ENCODE peak calls at places on chromosomes 1 and 21, in nine cellular contexts. U is fibroblast of lung, K is H9, G is NB4, Z is esophagus squamous epithelium, W is astrocyte of the spinal cord, B is ovary, F is stomach, J is right atrium auricular region. Q is an unnamed sample.

GRCh38 chr21:38843806-38844479 is 38.2 kb downstream of the ETS2 start:
- DNase-seq in Z (no peak), W (peak), B (no peak), F (no peak), K (no peak), U (peak), G (no peak), J (no peak), Q (no peak)

GRCh38 chr1:77416692-77417450 is 135.1 kb downstream of the AK5 start:
- DNase-seq in U (peak), K (no peak), W (no peak), B (no peak), Z (no peak), J (no peak), G (peak), F (no peak), Q (no peak)

GRCh38 chr1:220003015-220003414 is 43.3 kb downstream of the EPRS1 start:
- DNase-seq in U (no peak), B (no peak), K (no peak), F (no peak), W (no peak), Z (no peak), J (no peak), G (no peak), Q (no peak)

GRCh38 chr1:15939181-15940109 is 36.5 kb downstream of the ZBTB17 start:
- DNase-seq in G (no peak), W (peak), K (no peak), J (peak), Z (no peak), F (peak), U (peak), B (no peak), Q (no peak)

GRCh38 chr21:29340228-29340627 is 41.5 kb downstream of the BACH1 start:
- DNase-seq in J (no peak), Z (no peak), G (no peak), K (no peak), B (no peak), F (no peak), U (peak), W (peak), Q (no peak)

GRCh38 chr1:108639899-108640560 is 20.9 kb downstream of the HENMT1 start:
- DNase-seq in U (no peak), B (no peak), K (no peak), G (no peak), W (no peak), F (no peak), Z (no peak), J (no peak), Q (no peak)

GRCh38 chr1:46529031-46529630 is 22.3 kb downstream of the KNCN start:
- DNase-seq in K (no peak), U (no peak), B (no peak), W (no peak), Z (no peak), J (no peak), F (no peak), G (no peak), Q (no peak)

GRCh38 chr1:95534985-95535384 is 301.0 kb downstream of the RWDD3 start:
- DNase-seq in F (no peak), Z (no peak), G (no peak), U (no peak), J (no peak), B (no peak), K (no peak), W (no peak), Q (no peak)

GRCh38 chr1:45272943-45273342 is 53.8 kb upstream of the HPDL start:
- DNase-seq in G (no peak), J (no peak), B (no peak), U (peak), Z (no peak), W (peak), K (no peak), F (no peak), Q (no peak)

GRCh38 chr1:220301630-220302029 is 29.4 kb upstream of the RAB3GAP2 start:
- DNase-seq in B (no peak), W (no peak), U (no peak), K (no peak), G (no peak), J (no peak), F (no peak), Z (no peak), Q (no peak)

GRCh38 chr1:160429125-160429551 is 28.8 kb downstream of the VANGL2 start:
- DNase-seq in U (no peak), F (peak), K (no peak), J (no peak), G (no peak), W (no peak), B (no peak), Z (no peak), Q (no peak)

GRCh38 chr1:239547987-239548386 is 161.6 kb downstream of the CHRM3 start:
- DNase-seq in W (peak), B (no peak), K (no peak), U (no peak), G (no peak), Z (no peak), F (no peak), J (no peak), Q (no peak)

GRCh38 chr1:8283058-8283884 is 34.6 kb upstream of the SLC45A1 start:
- DNase-seq in K (no peak), F (peak), U (no peak), W (no peak), B (no peak), G (peak), J (no peak), Z (no peak), Q (no peak)

GRCh38 chr1:36149973-36150295 is 648 bp upstream of the TRAPPC3 start:
- DNase-seq in W (no peak), Z (no peak), J (no peak), B (no peak), G (no peak), K (no peak), U (no peak), F (no peak), Q (no peak)

GRCh38 chr1:185965870-185966269 is 231.7 kb downstream of the HMCN1 start:
- DNase-seq in B (no peak), J (no peak), W (no peak), U (no peak), K (no peak), F (no peak), Z (no peak), G (no peak), Q (no peak)

GRCh38 chr1:108810176-108810575 is 46.7 kb downstream of the AKNAD1 start:
- DNase-seq in G (no peak), W (no peak), U (no peak), K (no peak), Z (no peak), F (no peak), J (no peak), B (no peak), Q (no peak)

GRCh38 chr1:231107600-231108326 is 54.1 kb upstream of the TRIM67 start:
- DNase-seq in W (no peak), J (no peak), G (no peak), U (no peak), K (no peak), B (no peak), Z (no peak), F (no peak), Q (no peak)

GRCh38 chr1:83641828-83642443 is 357.0 kb downstream of the TTLL7 start:
- DNase-seq in Z (no peak), F (no peak), K (no peak), G (no peak), U (peak), B (peak), W (no peak), J (no peak), Q (no peak)

GRCh38 chr1:2019162-2019542 is at the start of gene GABRD:
- DNase-seq in F (no peak), U (no peak), W (no peak), J (no peak), B (no peak), Z (no peak), K (no peak), G (no peak), Q (no peak)

GRCh38 chr1:17984510-17985085 is 123.0 kb upstream of the IGSF21 start:
- DNase-seq in K (peak), B (no peak), U (no peak), W (no peak), G (peak), F (peak), Z (no peak), J (no peak), Q (no peak)
- TF ChIP-seq CTCF in K (peak), B (no peak), U (peak), W (peak), G (peak), F (peak), Z (peak), J (peak), Q (no peak)

GRCh38 chr1:6108937-6109636 is 63.4 kb downstream of the KCNAB2 start:
- DNase-seq in Z (no peak), J (no peak), K (peak), F (no peak), W (peak), U (peak), B (no peak), G (peak), Q (no peak)
- TF ChIP-seq CTCF in Z (peak), J (peak), K (peak), F (peak), W (peak), U (peak), B (no peak), G (peak), Q (no peak)

GRCh38 chr1:19403256-19403655 is 82.1 kb downstream of the CAPZB start:
- DNase-seq in B (no peak), K (no peak), U (no peak), J (no peak), Z (no peak), W (no peak), G (no peak), F (no peak), Q (no peak)

GRCh38 chr1:19405761-19406481 is 79.4 kb downstream of the CAPZB start:
- DNase-seq in J (no peak), G (no peak), U (peak), K (no peak), F (no peak), B (no peak), Z (no peak), W (peak), Q (no peak)

GRCh38 chr1:19404748-19405147 is 80.6 kb downstream of the CAPZB start:
- DNase-seq in W (no peak), U (no peak), G (no peak), K (no peak), Z (no peak), F (no peak), B (no peak), J (no peak), Q (no peak)

GRCh38 chr1:19406680-19407079 is 78.7 kb downstream of the CAPZB start:
- DNase-seq in G (no peak), B (no peak), Z (no peak), K (no peak), J (no peak), F (no peak), W (no peak), U (no peak), Q (no peak)

DNA sequence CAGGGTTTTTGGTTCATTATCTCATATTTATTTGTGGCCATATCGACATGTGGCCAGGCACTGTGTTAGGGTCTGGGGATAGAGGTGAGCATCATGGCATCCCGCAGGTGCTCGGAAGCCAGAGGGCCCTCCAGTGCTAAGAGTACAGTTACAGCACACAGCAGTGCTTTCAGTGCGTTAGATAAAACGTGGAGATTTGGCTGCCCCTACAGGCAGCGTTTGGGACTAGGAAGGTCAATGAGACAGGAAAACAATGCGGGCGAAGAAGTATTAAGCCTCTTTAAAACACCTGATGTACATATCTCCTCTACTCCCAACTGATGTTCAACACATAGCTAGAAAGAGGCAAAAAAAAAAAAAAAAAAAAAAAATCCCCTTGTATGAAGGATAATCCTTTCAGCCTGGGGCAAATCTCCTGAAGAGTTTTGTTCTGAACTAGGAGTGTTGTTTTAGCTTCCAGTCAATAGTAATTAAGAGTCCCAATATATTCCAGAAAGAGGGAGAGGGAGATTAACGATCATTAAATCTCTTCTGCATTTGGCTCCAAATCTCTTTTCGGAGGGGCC is 80.1 kb downstream of the CAPZB start:
- DNase-seq in J (no peak), K (no peak), F (no peak), G (no peak), W (no peak), U (no peak), Z (no peak), B (no peak), Q (no peak)
- TF ChIP-seq CTCF in J (peak), K (peak), F (no peak), G (no peak), W (peak), U (peak), Z (no peak), B (no peak), Q (no peak)

GRCh38 chr21:25039461-25040380 is 567.6 kb downstream of the MRPL39 start:
- DNase-seq in K (no peak), J (no peak), W (peak), B (no peak), U (peak), F (no peak), Z (no peak), G (peak), Q (no peak)
- TF ChIP-seq CTCF in K (peak), J (peak), W (peak), B (peak), U (peak), F (peak), Z (peak), G (peak), Q (no peak)

GRCh38 chr1:233518344-233518743 is 95.6 kb upstream of the KCNK1 start:
- DNase-seq in W (peak), J (no peak), K (peak), F (peak), U (no peak), B (no peak), Z (no peak), G (peak), Q (no peak)
- TF ChIP-seq CTCF in W (peak), J (peak), K (peak), F (no peak), U (peak), B (no peak), Z (peak), G (peak), Q (no peak)